ENCODE peak calls at places on chromosomes 13 and 19, in eight cellular contexts. One of them, this sample, is unnamed.

GRCh38 chr19:4089400-4089908 is 22.8 kb upstream of the ZBTB7A start:
- DNase-seq in NCI-H1694 treated with DMSO at 0.1 percent for 48 hours: no peak
- DNase-seq in EL: no peak
- DNase-seq in hypothalamus: no peak
- DNase-seq in endothelial cell: no peak
- DNase-seq in activated CD4-positive, alpha-beta T cell treated with anti-CD3 and anti-CD28 coated beads for 24 hours: no peak
- DNase-seq in activated CD8-positive, alpha-beta memory T cell treated with anti-CD3 and anti-CD28 coated beads, Interleukin-2, amount 50 U/mL, for 48 hours: peak; percentile 85
- DNase-seq in neural crest cell: no peak
- DNase-seq in this sample: peak; percentile 53

GRCh38 chr19:46357846-46358583 is 11.1 kb downstream of the PPP5C start:
- DNase-seq in NCI-H1694 treated with DMSO at 0.1 percent for 48 hours: no peak
- DNase-seq in EL: peak; percentile 86
- DNase-seq in hypothalamus: no peak
- DNase-seq in endothelial cell: no peak
- DNase-seq in activated CD4-positive, alpha-beta T cell treated with anti-CD3 and anti-CD28 coated beads for 24 hours: no peak
- DNase-seq in activated CD8-positive, alpha-beta memory T cell treated with anti-CD3 and anti-CD28 coated beads, Interleukin-2, amount 50 U/mL, for 48 hours: no peak
- DNase-seq in neural crest cell: no peak
- DNase-seq in this sample: no peak

GRCh38 chr19:1254530-1255185 is 6.3 kb downstream of the MIDN start:
- DNase-seq in NCI-H1694 treated with DMSO at 0.1 percent for 48 hours: no peak
- DNase-seq in EL: no peak
- DNase-seq in hypothalamus: no peak
- DNase-seq in endothelial cell: no peak
- DNase-seq in activated CD4-positive, alpha-beta T cell treated with anti-CD3 and anti-CD28 coated beads for 24 hours: no peak
- DNase-seq in activated CD8-positive, alpha-beta memory T cell treated with anti-CD3 and anti-CD28 coated beads, Interleukin-2, amount 50 U/mL, for 48 hours: no peak
- DNase-seq in neural crest cell: no peak
- DNase-seq in this sample: no peak

GRCh38 chr19:38250821-38251563 is 5.2 kb downstream of the PPP1R14A start:
- DNase-seq in NCI-H1694 treated with DMSO at 0.1 percent for 48 hours: peak; percentile 87
- DNase-seq in EL: no peak
- DNase-seq in hypothalamus: peak; percentile 48
- DNase-seq in endothelial cell: no peak
- DNase-seq in activated CD4-positive, alpha-beta T cell treated with anti-CD3 and anti-CD28 coated beads for 24 hours: no peak
- DNase-seq in activated CD8-positive, alpha-beta memory T cell treated with anti-CD3 and anti-CD28 coated beads, Interleukin-2, amount 50 U/mL, for 48 hours: no peak
- DNase-seq in neural crest cell: no peak
- DNase-seq in this sample: no peak

GRCh38 chr13:84479656-84480055 is 597.4 kb upstream of the SLITRK1 start:
- DNase-seq in NCI-H1694 treated with DMSO at 0.1 percent for 48 hours: no peak
- DNase-seq in EL: peak; percentile 8
- DNase-seq in hypothalamus: no peak
- DNase-seq in endothelial cell: no peak
- DNase-seq in activated CD4-positive, alpha-beta T cell treated with anti-CD3 and anti-CD28 coated beads for 24 hours: no peak
- DNase-seq in activated CD8-positive, alpha-beta memory T cell treated with anti-CD3 and anti-CD28 coated beads, Interleukin-2, amount 50 U/mL, for 48 hours: no peak
- DNase-seq in neural crest cell: no peak
- DNase-seq in this sample: no peak

GRCh38 chr13:51731759-51732158 is 72.2 kb downstream of the DHRS12 start:
- DNase-seq in NCI-H1694 treated with DMSO at 0.1 percent for 48 hours: no peak
- DNase-seq in EL: peak; percentile 51
- DNase-seq in hypothalamus: no peak
- DNase-seq in endothelial cell: no peak
- DNase-seq in activated CD4-positive, alpha-beta T cell treated with anti-CD3 and anti-CD28 coated beads for 24 hours: no peak
- DNase-seq in activated CD8-positive, alpha-beta memory T cell treated with anti-CD3 and anti-CD28 coated beads, Interleukin-2, amount 50 U/mL, for 48 hours: no peak
- DNase-seq in neural crest cell: no peak
- DNase-seq in this sample: no peak

GRCh38 chr13:104757712-104758111 is 1691.5 kb upstream of the SLC10A2 start:
- DNase-seq in NCI-H1694 treated with DMSO at 0.1 percent for 48 hours: no peak
- DNase-seq in EL: no peak
- DNase-seq in hypothalamus: no peak
- DNase-seq in endothelial cell: no peak
- DNase-seq in activated CD4-positive, alpha-beta T cell treated with anti-CD3 and anti-CD28 coated beads for 24 hours: no peak
- DNase-seq in activated CD8-positive, alpha-beta memory T cell treated with anti-CD3 and anti-CD28 coated beads, Interleukin-2, amount 50 U/mL, for 48 hours: no peak
- DNase-seq in neural crest cell: no peak
- DNase-seq in this sample: no peak

GRCh38 chr19:54896036-54896435 is 9.9 kb upstream of the NCR1 start:
- DNase-seq in NCI-H1694 treated with DMSO at 0.1 percent for 48 hours: no peak
- DNase-seq in EL: no peak
- DNase-seq in hypothalamus: no peak
- DNase-seq in endothelial cell: no peak
- DNase-seq in activated CD4-positive, alpha-beta T cell treated with anti-CD3 and anti-CD28 coated beads for 24 hours: no peak
- DNase-seq in activated CD8-positive, alpha-beta memory T cell treated with anti-CD3 and anti-CD28 coated beads, Interleukin-2, amount 50 U/mL, for 48 hours: no peak
- DNase-seq in neural crest cell: no peak
- DNase-seq in this sample: no peak

GRCh38 chr19:44903602-44904425 is 1.8 kb upstream of the APOE start:
- DNase-seq in NCI-H1694 treated with DMSO at 0.1 percent for 48 hours: peak; percentile 33
- DNase-seq in EL: peak; percentile 58
- DNase-seq in hypothalamus: peak; percentile 70
- DNase-seq in endothelial cell: peak; percentile 87
- DNase-seq in activated CD4-positive, alpha-beta T cell treated with anti-CD3 and anti-CD28 coated beads for 24 hours: peak; percentile 72
- DNase-seq in activated CD8-positive, alpha-beta memory T cell treated with anti-CD3 and anti-CD28 coated beads, Interleukin-2, amount 50 U/mL, for 48 hours: peak; percentile 98
- DNase-seq in neural crest cell: peak; percentile 90
- DNase-seq in this sample: peak; percentile 63

GRCh38 chr13:44795176-44795575 is 194.1 kb downstream of the NUFIP1 start:
- DNase-seq in NCI-H1694 treated with DMSO at 0.1 percent for 48 hours: no peak
- DNase-seq in EL: no peak
- DNase-seq in hypothalamus: no peak
- DNase-seq in endothelial cell: no peak
- DNase-seq in activated CD4-positive, alpha-beta T cell treated with anti-CD3 and anti-CD28 coated beads for 24 hours: no peak
- DNase-seq in activated CD8-positive, alpha-beta memory T cell treated with anti-CD3 and anti-CD28 coated beads, Interleukin-2, amount 50 U/mL, for 48 hours: no peak
- DNase-seq in neural crest cell: no peak
- DNase-seq in this sample: no peak

GRCh38 chr13:42255854-42256253 is 16.1 kb upstream of the AKAP11 start:
- DNase-seq in NCI-H1694 treated with DMSO at 0.1 percent for 48 hours: no peak
- DNase-seq in EL: no peak
- DNase-seq in hypothalamus: no peak
- DNase-seq in endothelial cell: no peak
- DNase-seq in activated CD4-positive, alpha-beta T cell treated with anti-CD3 and anti-CD28 coated beads for 24 hours: no peak
- DNase-seq in activated CD8-positive, alpha-beta memory T cell treated with anti-CD3 and anti-CD28 coated beads, Interleukin-2, amount 50 U/mL, for 48 hours: no peak
- DNase-seq in neural crest cell: no peak
- DNase-seq in this sample: no peak

GRCh38 chr13:111380431-111380830 is 60.0 kb downstream of the TEX29 start:
- DNase-seq in NCI-H1694 treated with DMSO at 0.1 percent for 48 hours: no peak
- DNase-seq in EL: no peak
- DNase-seq in hypothalamus: no peak
- DNase-seq in endothelial cell: no peak
- DNase-seq in activated CD4-positive, alpha-beta T cell treated with anti-CD3 and anti-CD28 coated beads for 24 hours: no peak
- DNase-seq in activated CD8-positive, alpha-beta memory T cell treated with anti-CD3 and anti-CD28 coated beads, Interleukin-2, amount 50 U/mL, for 48 hours: no peak
- DNase-seq in neural crest cell: no peak
- DNase-seq in this sample: no peak

GRCh38 chr13:80547885-80548284 is 207.0 kb upstream of the SPRY2 start:
- DNase-seq in NCI-H1694 treated with DMSO at 0.1 percent for 48 hours: no peak
- DNase-seq in EL: no peak
- DNase-seq in hypothalamus: no peak
- DNase-seq in endothelial cell: no peak
- DNase-seq in activated CD4-positive, alpha-beta T cell treated with anti-CD3 and anti-CD28 coated beads for 24 hours: no peak
- DNase-seq in activated CD8-positive, alpha-beta memory T cell treated with anti-CD3 and anti-CD28 coated beads, Interleukin-2, amount 50 U/mL, for 48 hours: no peak
- DNase-seq in neural crest cell: no peak
- DNase-seq in this sample: no peak

GRCh38 chr19:56543776-56544175 is 5.0 kb downstream of the ZFP28 start:
- DNase-seq in NCI-H1694 treated with DMSO at 0.1 percent for 48 hours: no peak
- DNase-seq in EL: no peak
- DNase-seq in hypothalamus: no peak
- DNase-seq in endothelial cell: no peak
- DNase-seq in activated CD4-positive, alpha-beta T cell treated with anti-CD3 and anti-CD28 coated beads for 24 hours: no peak
- DNase-seq in activated CD8-positive, alpha-beta memory T cell treated with anti-CD3 and anti-CD28 coated beads, Interleukin-2, amount 50 U/mL, for 48 hours: no peak
- DNase-seq in neural crest cell: no peak
- DNase-seq in this sample: no peak